ENCODE peak calls at places on chromosomes 2 and 18, in five cellular contexts. K, B, R, X and U are unnamed samples.

GRCh38 chr18:22983175-22983574 is 50.0 kb downstream of the RBBP8 start:
- DNase-seq in K (peak; percentile 19), B (no peak), R (no peak), X (no peak), U (no peak)

GRCh38 chr18:74290831-74291770 is 662 bp downstream of the CYB5A start:
- DNase-seq in K (no peak), B (no peak), R (no peak), X (no peak), U (no peak)

GRCh38 chr18:44848931-44849330 is 168.2 kb downstream of the SETBP1 start:
- DNase-seq in K (no peak), B (peak; percentile 24), R (no peak), X (no peak), U (no peak)

GRCh38 chr2:152031747-152032146 is 67.1 kb downstream of the CACNB4 start:
- DNase-seq in K (no peak), B (no peak), R (no peak), X (no peak), U (no peak)

GRCh38 chr2:159558479-159558878 is 57.9 kb downstream of the BAZ2B start:
- DNase-seq in K (no peak), B (no peak), R (no peak), X (no peak), U (no peak)

GRCh38 chr2:11676640-11677039 is 6.6 kb upstream of the NTSR2 start:
- DNase-seq in K (no peak), B (no peak), R (no peak), X (no peak), U (no peak)

GRCh38 chr18:49008716-49009115 is 58.0 kb upstream of the SMAD7 start:
- DNase-seq in K (no peak), B (no peak), R (no peak), X (no peak), U (no peak)

GRCh38 chr2:1938986-1939385 is 194.7 kb upstream of the PXDN start:
- DNase-seq in K (no peak), B (no peak), R (no peak), X (no peak), U (no peak)

GRCh38 chr2:21228041-21228895 is 104.5 kb downstream of the TDRD15 start:
- DNase-seq in K (peak; percentile 82), B (no peak), R (no peak), X (no peak), U (peak; percentile 17)

GRCh38 chr2:156023266-156023879 is 309.1 kb downstream of the NR4A2 start:
- DNase-seq in K (no peak), B (no peak), R (no peak), X (no peak), U (no peak)

GRCh38 chr2:147223119-147223518 is 621.7 kb upstream of the ACVR2A start:
- DNase-seq in K (no peak), B (no peak), R (no peak), X (no peak), U (no peak)

GRCh38 chr18:12880532-12880892 is 3.5 kb downstream of the PTPN2 start:
- DNase-seq in K (no peak), B (no peak), R (no peak), X (no peak), U (no peak)

GRCh38 chr2:23531881-23532280 is 146.9 kb downstream of the KLHL29 start:
- DNase-seq in K (no peak), B (no peak), R (no peak), X (no peak), U (no peak)

GRCh38 chr2:96359310-96359709 is 23.7 kb downstream of the NCAPH start:
- DNase-seq in K (no peak), B (no peak), R (no peak), X (no peak), U (no peak)
- TF ChIP-seq CTCF in K (no peak), B (peak; percentile 33), R (no peak), X (no peak), U (no peak)

GRCh38 chr2:121387591-121388325 is 102.8 kb upstream of the TFCP2L1 start:
- DNase-seq in K (no peak), B (no peak), R (no peak), X (no peak), U (no peak)

GRCh38 chr2:121377676-121378075 is 92.7 kb upstream of the TFCP2L1 start:
- DNase-seq in K (no peak), B (no peak), R (no peak), X (no peak), U (no peak)

GRCh38 chr2:121386102-121386501 is 101.1 kb upstream of the TFCP2L1 start:
- DNase-seq in K (no peak), B (no peak), R (no peak), X (no peak), U (no peak)

GRCh38 chr2:121386707-121387106 is 101.7 kb upstream of the TFCP2L1 start:
- DNase-seq in K (no peak), B (no peak), R (no peak), X (no peak), U (no peak)

DNA sequence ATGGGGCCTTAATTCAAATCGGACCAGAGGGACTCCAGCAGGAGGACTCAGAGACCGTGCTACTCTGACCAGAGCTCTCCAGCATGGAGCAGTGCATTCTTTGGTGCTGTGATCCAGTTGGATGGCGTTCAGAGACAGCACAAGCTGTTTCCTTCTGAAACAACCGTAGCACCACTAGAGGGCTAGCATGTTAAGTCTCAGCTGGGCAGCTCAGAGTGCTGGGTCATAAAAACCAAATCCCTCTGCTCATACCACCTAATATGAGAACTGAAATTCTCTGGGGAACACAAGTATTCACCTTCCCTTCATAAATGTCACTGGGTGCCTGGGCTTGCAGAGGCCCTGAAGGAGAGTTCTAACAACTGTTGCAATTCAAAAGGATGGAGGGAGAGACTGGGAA is 97.7 kb upstream of the TFCP2L1 start:
- DNase-seq in K (no peak), B (no peak), R (no peak), X (no peak), U (no peak)
- TF ChIP-seq CTCF in K (no peak), B (no peak), R (no peak), X (no peak), U (no peak)

GRCh38 chr2:137857871-137858270 is 106.4 kb upstream of the HNMT start:
- DNase-seq in K (no peak), B (no peak), R (no peak), X (no peak), U (no peak)
- TF ChIP-seq CTCF in K (no peak), B (no peak), R (no peak), X (no peak), U (no peak)

GRCh38 chr18:9958861-9959399 is 45.1 kb downstream of the VAPA start:
- DNase-seq in K (no peak), B (no peak), R (no peak), X (no peak), U (no peak)
- TF ChIP-seq CTCF in K (no peak), B (no peak), R (no peak), X (no peak), U (no peak)

GRCh38 chr2:10448646-10449480 is 736 bp upstream of the ODC1 start:
- DNase-seq in K (peak; percentile 40), B (peak; percentile 86), R (no peak), X (peak; percentile 64), U (peak; percentile 92)
- TF ChIP-seq CTCF in K (peak; percentile 23), B (peak; percentile 35), R (peak; percentile 11), X (no peak), U (no peak)

GRCh38 chr2:65070172-65070830 is 14.1 kb downstream of the CEP68 start:
- DNase-seq in K (no peak), B (no peak), R (no peak), X (peak; percentile 53), U (no peak)
- TF ChIP-seq CTCF in K (no peak), B (peak; percentile 29), R (no peak), X (no peak), U (no peak)